ENCODE peak calls at places on chromosomes 13 and 19, in nine cellular contexts. I is dorsolateral prefrontal cortex; Y is adrenal gland; Z is HTR-8/SVneo; C is GOT3; F is WTC11; S is stimulated activated CD4-positive, alpha-beta T cell treated with anti-CD3 and anti-CD28 coated beads, TNF-alpha, amount 100 ng/mL, for 4 hours; W is brain microvascular endothelial cell; A is LHCN-M2. D is an unnamed sample.

GRCh38 chr13:39612023-39612637 is 9.1 kb upstream of the LHFPL6 start:
- DNase-seq in I (peak), Y (peak), Z (peak), C (no peak), F (peak), S (peak), W (peak), A (peak), D (peak)

GRCh38 chr13:94181461-94182107 is 297.9 kb downstream of the DCT start:
- DNase-seq in I (no peak), Y (no peak), Z (no peak), C (no peak), F (no peak), S (no peak), W (no peak), A (no peak), D (no peak)

GRCh38 chr13:106156468-106156867 is 379.0 kb downstream of the EFNB2 start:
- DNase-seq in I (no peak), Y (no peak), Z (peak), C (peak), F (no peak), S (no peak), W (peak), A (peak), D (no peak)

GRCh38 chr13:20006206-20006605 is 47.7 kb downstream of the ZMYM2 start:
- DNase-seq in I (no peak), Y (no peak), Z (no peak), C (no peak), F (no peak), S (no peak), W (peak), A (peak), D (no peak)

GRCh38 chr19:10858204-10858828 is 10.1 kb downstream of the C19orf38 start:
- DNase-seq in I (no peak), Y (no peak), Z (no peak), C (no peak), F (peak), S (no peak), W (no peak), A (no peak), D (no peak)

GRCh38 chr19:14450876-14451275 is 17.8 kb downstream of the PKN1 start:
- DNase-seq in I (no peak), Y (no peak), Z (no peak), C (no peak), F (no peak), S (no peak), W (no peak), A (no peak), D (no peak)

GRCh38 chr13:75876371-75877050 is 240.4 kb downstream of the LMO7 start:
- DNase-seq in I (peak), Y (peak), Z (peak), C (no peak), F (peak), S (peak), W (peak), A (peak), D (peak)

GRCh38 chr19:44142014-44142523 is 715 bp downstream of the ZNF234 start:
- DNase-seq in I (no peak), Y (peak), Z (no peak), C (no peak), F (no peak), S (no peak), W (peak), A (peak), D (no peak)

GRCh38 chr19:49205114-49205513 is 47.5 kb downstream of the TRPM4 start:
- DNase-seq in I (no peak), Y (no peak), Z (no peak), C (no peak), F (no peak), S (no peak), W (no peak), A (no peak), D (no peak)

GRCh38 chr13:26964278-26965057 is 203.9 kb upstream of the GPR12 start:
- DNase-seq in I (no peak), Y (no peak), Z (peak), C (no peak), F (no peak), S (no peak), W (peak), A (peak), D (no peak)

GRCh38 chr13:113455384-113455783 is 2.1 kb upstream of the ADPRHL1 start:
- DNase-seq in I (no peak), Y (no peak), Z (no peak), C (no peak), F (no peak), S (no peak), W (no peak), A (no peak), D (no peak)

GRCh38 chr13:102317593-102317992 is 84.3 kb downstream of the FGF14 start:
- DNase-seq in I (no peak), Y (peak), Z (no peak), C (no peak), F (no peak), S (no peak), W (no peak), A (no peak), D (peak)

GRCh38 chr13:30752201-30752797 is 17.0 kb downstream of the ALOX5AP start:
- DNase-seq in I (no peak), Y (peak), Z (no peak), C (no peak), F (no peak), S (no peak), W (peak), A (no peak), D (no peak)

GRCh38 chr13:95083758-95084157 is 217.5 kb downstream of the ABCC4 start:
- DNase-seq in I (no peak), Y (no peak), Z (no peak), C (no peak), F (no peak), S (no peak), W (peak), A (peak), D (no peak)

D was measured in suprapubic skin.